ENCODE peak calls at places on chromosomes 7 and 10, in ten cellular contexts. R is sciatic nerve; I is activated naive CD8-positive, alpha-beta T cell treated with anti-CD3 and anti-CD28 coated beads, Interleukin-2, amount 50 U/mL, for 24 hours; Y is left lobe of liver; V is effector memory CD8-positive, alpha-beta T cell; B is naive thymus-derived CD4-positive, alpha-beta T cell; L is activated CD8-positive, alpha-beta T cell treated with anti-CD3 and anti-CD28 coated beads for 36 hours; G is stimulated activated naive CD8-positive, alpha-beta T cell treated with anti-CD3 and anti-CD28 coated beads, Interleukin-15, Interleukin-2, amounts not matched to agents 100 U/mL and 50 U/mL, for 24 hours; A is naive thymus-derived CD8-positive, alpha-beta T cell; N is lower lobe of right lung. Z is an unnamed sample.

GRCh38 chr10:69278446-69278963 is at the start of gene HK1:
- ATAC-seq in V (no peak), R (peak; percentile 53), Y (no peak), N (no peak), B (no peak), L (no peak), A (no peak), I (no peak), G (no peak), Z (no peak)

GRCh38 chr10:13351340-13351915 is 3.3 kb upstream of the SEPHS1 start:
- ATAC-seq in Y (no peak), G (no peak), I (no peak), N (no peak), R (no peak), A (peak; percentile 56), B (no peak), L (peak; percentile 31), V (peak; percentile 7), Z (no peak)

GRCh38 chr10:1240341-1240775 is 184.2 kb downstream of the WDR37 start:
- ATAC-seq in Y (no peak), R (peak; percentile 67), B (no peak), L (peak; percentile 87), I (no peak), N (no peak), G (no peak), A (peak; percentile 98), V (peak; percentile 97), Z (no peak)

GRCh38 chr7:111528331-111528730 is 34.0 kb downstream of the IMMP2L start:
- ATAC-seq in V (peak; percentile 71), N (no peak), I (peak; percentile 75), Y (no peak), R (no peak), B (no peak), L (peak; percentile 67), G (peak; percentile 62), A (peak; percentile 44), Z (peak; percentile 66)

GRCh38 chr10:22623624-22624263 is 90.6 kb downstream of the PIP4K2A start:
- ATAC-seq in V (peak; percentile 39), Y (no peak), N (no peak), L (peak; percentile 64), A (no peak), B (peak; percentile 27), I (peak; percentile 40), R (no peak), G (peak; percentile 72), Z (no peak)

GRCh38 chr7:112160771-112161150 is 45.4 kb downstream of the DOCK4 start:
- ATAC-seq in N (no peak), L (no peak), V (no peak), Y (no peak), B (no peak), R (no peak), A (no peak), G (no peak), I (no peak), Z (no peak)

GRCh38 chr7:106952658-106953231 is 87.7 kb downstream of the PIK3CG start:
- ATAC-seq in G (no peak), N (peak; percentile 88), Y (peak; percentile 65), A (no peak), V (no peak), L (no peak), I (no peak), R (peak; percentile 81), B (peak; percentile 71), Z (no peak)

GRCh38 chr10:124612611-124613498 is 131.3 kb downstream of the FAM53B start:
- ATAC-seq in R (peak; percentile 68), G (peak; percentile 12), A (peak; percentile 58), V (peak; percentile 27), I (peak; percentile 8), N (peak; percentile 29), Y (peak; percentile 12), L (peak; percentile 35), B (peak; percentile 39), Z (peak; percentile 69)

GRCh38 chr10:75034131-75034512 is 77.3 kb upstream of the SAMD8 start:
- ATAC-seq in I (peak; percentile 59), N (no peak), Y (no peak), G (peak; percentile 75), A (no peak), L (peak; percentile 73), R (no peak), V (no peak), B (no peak), Z (no peak)

GRCh38 chr7:36777062-36777461 is 52.8 kb upstream of the AOAH start:
- ATAC-seq in I (peak; percentile 45), B (peak; percentile 78), L (peak; percentile 71), G (peak; percentile 54), N (no peak), A (peak; percentile 74), Y (no peak), R (no peak), V (peak; percentile 78), Z (no peak)

GRCh38 chr7:116798205-116798730 is 64.1 kb upstream of the CAPZA2 start:
- ATAC-seq in Y (no peak), B (no peak), G (no peak), N (no peak), V (no peak), A (no peak), R (no peak), L (no peak), I (no peak), Z (no peak)

GRCh38 chr10:61397175-61397986 is 55.8 kb downstream of the TMEM26 start:
- ATAC-seq in G (no peak), N (peak; percentile 23), L (no peak), A (no peak), B (peak; percentile 69), I (no peak), R (peak; percentile 73), V (no peak), Y (peak; percentile 72), Z (peak; percentile 43)

GRCh38 chr7:91043181-91043580 is 221.1 kb upstream of the FZD1 start:
- ATAC-seq in Y (no peak), V (no peak), R (no peak), N (no peak), I (no peak), B (no peak), L (no peak), A (no peak), G (no peak), Z (no peak)

GRCh38 chr10:127951861-127952574 is 45.1 kb downstream of the PTPRE start:
- ATAC-seq in B (no peak), L (no peak), I (no peak), G (no peak), V (no peak), A (no peak), Y (no peak), R (no peak), N (no peak), Z (no peak)

GRCh38 chr10:57494481-57494880 is 773.2 kb downstream of the IPMK start:
- ATAC-seq in G (no peak), Y (no peak), R (no peak), I (no peak), V (no peak), L (no peak), N (no peak), B (no peak), A (no peak), Z (no peak)

GRCh38 chr10:34649385-34649784 is 165.7 kb downstream of the PARD3 start:
- ATAC-seq in A (no peak), N (no peak), L (no peak), V (no peak), I (no peak), G (no peak), R (no peak), B (no peak), Y (no peak), Z (no peak)

GRCh38 chr7:28112883-28113540 is 67.6 kb downstream of the JAZF1 start:
- ATAC-seq in A (no peak), I (no peak), R (peak; percentile 90), B (peak; percentile 48), Y (peak; percentile 49), N (no peak), G (no peak), V (no peak), L (no peak), Z (no peak)

GRCh38 chr10:114859227-114859626 is 37.6 kb downstream of the FHIP2A start:
- ATAC-seq in V (no peak), Y (peak; percentile 86), I (no peak), L (no peak), G (no peak), A (no peak), N (no peak), B (no peak), R (no peak), Z (no peak)

GRCh38 chr10:391304-391703 is 256.0 kb downstream of the ZMYND11 start:
- ATAC-seq in V (no peak), G (no peak), L (no peak), I (no peak), Y (peak; percentile 11), B (no peak), N (no peak), R (no peak), A (no peak), Z (no peak)